ENCODE peak calls at places on chromosomes 16 and 17, in six cellular contexts. O, X, G, K, B and R are unnamed samples. For H3K4me1, the result is how much of the 10 kb centered on the place peaks cover.

GRCh38 chr16:17224859-17225258 is 245.9 kb downstream of the XYLT1 start:
- DNase-seq in O (no peak), G (peak), K (peak), X (no peak), B (peak), R (peak)

GRCh38 chr17:2837147-2837561 is 40.9 kb downstream of the RAP1GAP2 start:
- DNase-seq in K (no peak), G (no peak), O (no peak), X (no peak), B (no peak), R (no peak)

GRCh38 chr17:41476866-41477815 is 3.8 kb downstream of the KRT35 start:
- DNase-seq in X (no peak), K (no peak), B (no peak), G (no peak), O (no peak), R (peak)

GRCh38 chr17:50899005-50899460 is 32.9 kb upstream of the TOB1 start:
- DNase-seq in K (no peak), O (no peak), G (no peak), B (no peak), X (no peak), R (no peak)

GRCh38 chr17:17681744-17682292 is 560 bp downstream of the RAI1 start:
- DNase-seq in X (no peak), O (no peak), G (no peak), K (peak), B (peak), R (peak)

GRCh38 chr17:78644259-78644658 is 67.1 kb upstream of the DNAH17 start:
- DNase-seq in G (no peak), K (no peak), O (no peak), B (no peak), X (no peak), R (no peak)

GRCh38 chr17:5584971-5585794 is 874 bp upstream of the NLRP1 start:
- DNase-seq in G (peak), X (no peak), K (no peak), B (peak), O (no peak), R (no peak)

GRCh38 chr16:85428168-85428898 is 184.8 kb upstream of the GSE1 start:
- DNase-seq in X (peak), B (no peak), K (peak), G (no peak), O (peak), R (peak)

GRCh38 chr17:82235056-82235774 is 6.4 kb downstream of the SLC16A3 start:
- DNase-seq in G (no peak), O (peak), B (no peak), K (no peak), X (no peak), R (no peak)

GRCh38 chr17:47267354-47267828 is 13.8 kb downstream of the ITGB3 start:
- DNase-seq in O (no peak), B (peak), X (no peak), K (no peak), G (peak), R (no peak)

GRCh38 chr16:78210305-78210704 is 110.9 kb downstream of the WWOX start:
- DNase-seq in X (no peak), G (peak), O (no peak), K (no peak), B (peak), R (no peak)

GRCh38 chr17:70869402-70870085 is 700.2 kb downstream of the KCNJ2 start:
- DNase-seq in B (no peak), O (no peak), K (no peak), G (no peak), X (no peak), R (no peak)

GRCh38 chr17:38322156-38322779 is 21.5 kb downstream of the GPR179 start:
- DNase-seq in G (peak), B (peak), K (peak), X (no peak), O (no peak), R (peak)

GRCh38 chr17:57662644-57663308 is 82.3 kb downstream of the CCDC182 start:
- DNase-seq in K (peak), O (peak), X (peak), G (peak), B (peak), R (peak)

DNA sequence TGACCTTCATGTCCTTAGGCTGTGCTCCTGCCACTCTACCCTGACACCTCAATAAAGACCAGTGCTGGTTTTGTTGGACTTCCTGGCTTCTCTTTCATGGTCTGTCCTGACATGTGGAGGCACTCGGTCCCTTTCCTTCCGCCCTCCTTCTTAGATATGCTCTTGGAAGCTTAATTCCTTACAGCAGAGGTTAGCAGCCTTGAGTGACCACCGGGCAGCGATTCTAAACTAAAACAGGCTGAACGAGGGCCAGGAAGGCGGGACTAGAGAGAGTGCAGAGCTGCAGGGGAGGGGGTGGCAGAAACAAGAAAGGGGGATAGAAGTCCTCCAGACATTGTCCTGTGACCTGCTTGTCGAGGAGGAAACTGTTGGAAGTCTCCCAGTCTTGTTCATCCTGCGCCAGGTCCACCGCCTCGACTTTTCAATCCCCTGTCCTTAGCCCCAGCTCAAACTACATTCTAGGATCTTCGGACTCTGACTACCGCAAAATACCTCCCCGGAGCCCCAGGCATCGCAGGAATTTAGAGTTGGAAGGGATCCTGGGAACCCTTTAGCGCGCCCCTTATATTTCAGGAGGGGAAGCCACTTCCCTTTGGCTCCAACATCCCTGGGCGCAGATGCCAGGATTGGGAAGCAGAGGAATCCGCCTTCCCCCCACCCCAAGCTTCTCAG is 1.2 kb downstream of the AHSP start:
- DNase-seq in B (peak), K (no peak), G (peak), O (no peak), X (no peak), R (peak)
- TF ChIP-seq CTCF in B (no peak), K (no peak), G (no peak), O (no peak), X (no peak), R (no peak)

DNA sequence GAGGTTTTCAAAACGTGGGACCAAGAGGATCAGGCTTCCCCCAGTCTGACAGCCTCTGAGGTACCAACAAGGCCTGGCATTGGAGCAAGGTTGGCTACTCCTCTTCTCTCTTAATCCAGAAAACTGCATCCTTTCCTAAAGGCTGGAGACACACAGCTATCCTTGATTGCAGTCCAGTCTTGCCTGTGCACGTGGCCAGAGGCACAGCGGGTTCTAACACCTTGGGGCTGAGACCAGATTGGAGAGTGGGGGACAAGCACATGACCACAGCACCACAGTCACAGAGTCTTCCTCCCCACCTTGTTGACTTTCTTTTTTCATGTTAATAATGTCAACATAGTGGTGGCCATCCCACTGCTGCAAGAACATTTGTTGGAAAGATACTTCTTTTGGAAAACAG is 46.9 kb downstream of the GNAO1 start:
- DNase-seq in K (no peak), O (no peak), B (no peak), X (no peak), G (no peak), R (no peak)
- H3K27ac ChIP-seq in K (no peak), O (no peak), B (no peak), X (no peak), G (no peak), R (no peak)

GRCh38 chr17:1366234-1366633 is 33.8 kb downstream of the YWHAE start:
- DNase-seq in G (no peak), O (no peak), K (no peak), B (no peak), X (no peak), R (no peak)
- H3K4me1 ChIP-seq in G (under half), O (under half), K (under half), B (under half), X (under half), R (under half)

GRCh38 chr16:16167927-16168326 is 55.4 kb downstream of the ABCC6 start:
- DNase-seq in G (no peak), B (no peak), K (no peak), X (no peak), O (no peak), R (no peak)
- TF ChIP-seq CTCF in G (no peak), B (no peak), K (no peak), X (no peak), O (no peak), R (no peak)

GRCh38 chr16:74726736-74727135 is 26.1 kb upstream of the MLKL start:
- DNase-seq in X (no peak), O (no peak), K (no peak), B (no peak), G (no peak), R (no peak)

GRCh38 chr16:74727903-74728302 is 27.2 kb upstream of the MLKL start:
- DNase-seq in X (no peak), K (no peak), G (no peak), O (no peak), B (no peak), R (no peak)

GRCh38 chr16:74724820-74725549 is 24.3 kb upstream of the MLKL start:
- DNase-seq in B (peak), G (peak), O (no peak), K (no peak), X (no peak), R (no peak)

GRCh38 chr16:74725641-74726040 is 25.0 kb upstream of the MLKL start:
- DNase-seq in G (no peak), K (no peak), O (no peak), X (no peak), B (no peak), R (no peak)

GRCh38 chr16:74726056-74726455 is 25.4 kb upstream of the MLKL start:
- DNase-seq in K (no peak), X (no peak), G (no peak), O (no peak), B (no peak), R (no peak)
- H3K27ac ChIP-seq in K (no peak), X (no peak), G (no peak), O (no peak), B (no peak), R (no peak)